ENCODE peak calls at places on chromosomes 12 and 14, in six cellular contexts. C is fibroblast of lung; A is neuronal stem cell; G is tibial nerve; M is CD8-positive, alpha-beta T cell; K is effector memory CD4-positive, alpha-beta T cell. O is an unnamed sample. For H3K27me3 and H3K36me3, the result is how much of the 10 kb centered on the place peaks cover.

GRCh38 chr12:92292016-92292415 is 146.4 kb upstream of the BTG1 start:
- DNase-seq in C (no peak), G (no peak), M (no peak), A (no peak), K (no peak), O (no peak)

GRCh38 chr12:89693639-89694202 is 14.9 kb downstream of the ATP2B1 start:
- DNase-seq in M (no peak), K (no peak), G (no peak), A (no peak), C (peak), O (no peak)

GRCh38 chr14:98689936-98690335 is 582.1 kb downstream of the BCL11B start:
- DNase-seq in A (no peak), K (no peak), C (no peak), M (no peak), G (no peak), O (no peak)

GRCh38 chr14:36471431-36471830 is 48.6 kb downstream of the NKX2-1 start:
- DNase-seq in K (no peak), C (no peak), G (no peak), M (no peak), A (no peak), O (no peak)

GRCh38 chr14:81209187-81209836 is 11.4 kb downstream of the GTF2A1 start:
- DNase-seq in A (no peak), M (no peak), C (no peak), G (no peak), K (no peak), O (peak)

GRCh38 chr12:127650626-127651025 is 616.3 kb upstream of the TMEM132C start:
- DNase-seq in G (no peak), C (peak), A (no peak), M (no peak), K (no peak), O (no peak)

GRCh38 chr14:33364536-33364935 is 425.9 kb downstream of the NPAS3 start:
- DNase-seq in A (peak), K (no peak), C (no peak), M (no peak), G (no peak), O (no peak)

GRCh38 chr12:106224392-106224706 is 23.5 kb downstream of the CKAP4 start:
- DNase-seq in M (no peak), G (no peak), C (no peak), K (no peak), A (no peak), O (no peak)

GRCh38 chr14:52590318-52590717 is 37.7 kb downstream of the GPR137C start:
- DNase-seq in A (no peak), C (no peak), G (no peak), K (no peak), M (no peak), O (no peak)

GRCh38 chr12:11015775-11016430 is 6.5 kb downstream of the TAS2R19 start:
- DNase-seq in M (no peak), C (no peak), A (no peak), G (no peak), K (no peak), O (no peak)

GRCh38 chr14:61322011-61322798 is 826 bp downstream of the PRKCH start:
- DNase-seq in C (no peak), A (no peak), K (no peak), M (no peak), G (no peak), O (peak)

GRCh38 chr14:105865266-105865903 is 339.0 kb downstream of the TMEM121 start:
- DNase-seq in K (no peak), G (peak), M (no peak), A (no peak), C (no peak), O (no peak)

GRCh38 chr12:41034686-41035085 is 153.4 kb upstream of the PDZRN4 start:
- DNase-seq in M (no peak), K (no peak), G (no peak), C (peak), A (no peak), O (no peak)

GRCh38 chr12:62640910-62641448 is 174.4 kb downstream of the MON2 start:
- DNase-seq in K (no peak), C (peak), A (no peak), G (no peak), M (no peak), O (peak)

GRCh38 chr14:100786131-100786530 is 39.8 kb upstream of the MEG3 start:
- DNase-seq in A (no peak), C (no peak), M (no peak), K (no peak), G (no peak), O (no peak)

GRCh38 chr14:100783630-100784321 is 42.1 kb upstream of the MEG3 start:
- DNase-seq in G (no peak), A (peak), M (no peak), K (no peak), C (no peak), O (no peak)

GRCh38 chr14:100785626-100786025 is 40.3 kb upstream of the MEG3 start:
- DNase-seq in K (no peak), A (no peak), M (no peak), G (no peak), C (no peak), O (no peak)

GRCh38 chr14:100785338-100785615 is 40.6 kb upstream of the MEG3 start:
- DNase-seq in G (no peak), A (no peak), C (no peak), K (no peak), M (no peak), O (no peak)

GRCh38 chr14:100784523-100785337 is 41.2 kb upstream of the MEG3 start:
- DNase-seq in A (no peak), C (no peak), M (no peak), K (no peak), G (no peak), O (no peak)
- H3K27me3 ChIP-seq in A (under half), C (under half), M (under half), K (under half), G (under half), O (under half)

GRCh38 chr12:108653922-108654321 is 20.2 kb upstream of the SELPLG start:
- DNase-seq in C (no peak), G (no peak), K (no peak), A (no peak), M (no peak), O (no peak)

GRCh38 chr12:108649126-108649525 is 15.4 kb upstream of the SELPLG start:
- DNase-seq in C (peak), K (no peak), M (no peak), A (no peak), G (no peak), O (no peak)

GRCh38 chr12:108649668-108650067 is 16.0 kb upstream of the SELPLG start:
- DNase-seq in M (no peak), C (peak), K (no peak), A (no peak), G (no peak), O (no peak)

GRCh38 chr12:108650083-108650482 is 16.4 kb upstream of the SELPLG start:
- DNase-seq in M (no peak), K (no peak), A (no peak), C (no peak), G (no peak), O (no peak)

GRCh38 chr12:108653082-108653516 is 19.4 kb upstream of the SELPLG start:
- DNase-seq in M (no peak), A (no peak), C (no peak), K (no peak), G (no peak), O (no peak)
- H3K36me3 ChIP-seq in M (under half), A (half or more), C (under half), K (under half), G (half or more), O (under half)

DNA sequence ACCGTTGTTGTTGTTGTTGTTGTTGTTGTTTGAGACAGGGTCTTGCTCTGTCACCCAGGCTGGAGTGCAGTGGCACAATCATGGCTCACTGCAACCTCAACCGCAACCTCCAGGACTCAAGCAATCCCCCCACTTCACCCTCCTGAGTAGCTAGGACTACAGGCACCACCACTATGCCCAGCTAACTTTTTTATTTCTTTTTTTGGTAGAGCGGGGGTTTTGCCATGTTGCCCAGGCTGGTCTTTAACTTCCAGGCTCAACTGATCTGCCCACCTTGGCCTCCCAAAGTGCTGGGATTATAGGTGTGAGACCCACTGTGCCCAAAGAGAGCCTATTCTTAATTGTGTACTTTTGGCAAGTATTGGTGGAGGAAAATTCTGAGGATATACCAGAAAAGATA is 25.7 kb downstream of the MOK start:
- DNase-seq in G (no peak), K (no peak), C (no peak), M (no peak), A (no peak), O (no peak)
- H3K4me3 ChIP-seq in G (no peak), K (no peak), C (no peak), M (no peak), A (no peak), O (no peak)

GRCh38 chr12:75209782-75210138 is at the start of gene KCNC2:
- DNase-seq in G (no peak), A (no peak), K (no peak), M (no peak), C (no peak), O (no peak)
- H3K27me3 ChIP-seq in G (under half), A (under half), K (under half), M (under half), C (under half), O (under half)

GRCh38 chr12:105194947-105195346 is 41.0 kb downstream of the APPL2 start:
- DNase-seq in G (no peak), C (no peak), K (no peak), A (no peak), M (no peak), O (no peak)

GRCh38 chr12:105192624-105193225 is 43.2 kb downstream of the APPL2 start:
- DNase-seq in A (no peak), G (no peak), K (no peak), C (no peak), M (no peak), O (no peak)

GRCh38 chr12:105190530-105190929 is 45.4 kb downstream of the APPL2 start:
- DNase-seq in K (no peak), C (no peak), G (no peak), M (no peak), A (no peak), O (no peak)

GRCh38 chr12:105189293-105189692 is 46.7 kb downstream of the APPL2 start:
- DNase-seq in M (no peak), C (no peak), G (no peak), K (no peak), A (no peak), O (no peak)
- H3K36me3 ChIP-seq in M (under half), C (under half), G (half or more), K (half or more), A (half or more), O (under half)

GRCh38 chr14:75238728-75239455 is 39.7 kb upstream of the FOS start:
- DNase-seq in M (no peak), G (no peak), A (no peak), C (no peak), K (no peak), O (no peak)
- H3K4me3 ChIP-seq in M (no peak), G (no peak), A (no peak), C (no peak), K (no peak), O (no peak)

DNA sequence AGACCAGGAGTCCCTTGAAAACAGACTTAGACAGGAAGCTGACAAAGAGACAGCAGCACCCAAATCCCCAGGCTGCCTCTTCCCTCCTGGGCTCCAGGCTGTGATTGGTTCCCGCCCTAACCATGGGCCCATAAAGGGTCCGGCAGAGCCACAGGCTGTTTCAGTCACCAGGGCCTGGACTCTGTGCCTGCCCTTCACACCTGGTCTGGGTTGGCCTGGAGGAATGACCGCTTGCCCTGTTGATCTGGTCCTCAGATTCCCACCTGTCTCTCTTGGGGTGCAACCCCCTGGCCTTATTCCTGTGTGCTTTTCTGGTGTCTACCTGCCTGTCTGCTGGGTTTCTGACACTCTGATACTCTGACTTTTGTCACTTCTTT is 2.9 kb upstream of the KRT83 start:
- DNase-seq in C (no peak), K (no peak), A (no peak), M (no peak), G (no peak), O (no peak)
- H3K27me3 ChIP-seq in C (under half), K (under half), A (under half), M (under half), G (under half), O (under half)

DNA sequence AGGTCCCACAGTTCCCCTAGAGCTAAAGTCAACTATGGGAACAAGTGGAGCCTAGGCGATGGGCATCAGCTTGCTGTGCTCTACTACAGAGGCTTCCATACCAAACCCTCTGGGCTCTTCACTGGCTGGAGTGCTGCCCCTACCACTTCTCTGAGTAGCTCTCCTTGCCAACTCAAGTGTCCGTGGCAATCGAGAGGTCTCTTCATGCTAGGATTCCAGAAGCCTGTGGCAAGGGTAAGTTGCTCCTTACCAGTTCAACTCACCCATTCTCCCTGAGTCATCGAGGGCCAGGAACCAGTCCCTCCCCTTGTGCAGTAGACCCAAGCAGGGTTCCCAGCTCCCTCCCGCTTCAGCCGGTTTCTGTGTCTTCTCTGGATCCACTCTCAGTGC is 76.1 kb downstream of the GALC start:
- DNase-seq in K (no peak), M (no peak), A (no peak), C (no peak), G (no peak), O (no peak)
- H3K36me3 ChIP-seq in K (under half), M (under half), A (under half), C (under half), G (under half), O (under half)

O was measured in GM06990.